ENCODE peak calls at places on chromosome 4, in six cellular contexts. J is activated CD4-positive, alpha-beta memory T cell treated with anti-CD3 and anti-CD28 coated beads for 36 hours; T is H4; Y is A549; X is H54; G is substantia nigra. M is an unnamed sample.

GRCh38 chr4:185204238-185204910 is 574 bp upstream of the CFAP97 start:
- DNase-seq in G (no peak), Y (no peak), T (no peak), J (no peak), X (no peak), M (peak)

GRCh38 chr4:144955104-144955503 is 142.9 kb downstream of the ANAPC10 start:
- DNase-seq in Y (no peak), J (no peak), T (no peak), G (no peak), X (no peak), M (no peak)

GRCh38 chr4:113468165-113469022 is 293.1 kb downstream of the CAMK2D start:
- DNase-seq in X (no peak), T (peak), Y (peak), G (peak), J (peak), M (no peak)

GRCh38 chr4:24570574-24571236 is 13.6 kb downstream of the DHX15 start:
- DNase-seq in Y (no peak), J (no peak), G (no peak), T (no peak), X (no peak), M (no peak)

GRCh38 chr4:8364141-8364540 is 76.4 kb downstream of the ACOX3 start:
- DNase-seq in G (no peak), J (no peak), X (no peak), T (no peak), Y (no peak), M (no peak)

GRCh38 chr4:80367737-80368136 is 32.2 kb downstream of the CFAP299 start:
- DNase-seq in J (no peak), X (no peak), Y (no peak), G (no peak), T (no peak), M (no peak)

GRCh38 chr4:144347116-144347515 is 206.6 kb upstream of the GYPA start:
- DNase-seq in X (no peak), J (no peak), G (no peak), T (no peak), Y (no peak), M (no peak)

GRCh38 chr4:65083076-65083475 is 587.2 kb downstream of the EPHA5 start:
- DNase-seq in G (no peak), T (no peak), Y (no peak), X (no peak), J (no peak), M (no peak)

GRCh38 chr4:109390369-109390768 is 43.2 kb upstream of the SEC24B start:
- DNase-seq in T (no peak), G (no peak), Y (no peak), J (no peak), X (no peak), M (no peak)

GRCh38 chr4:17516980-17517379 is 2.0 kb downstream of the CLRN2 start:
- DNase-seq in T (no peak), J (no peak), G (no peak), Y (no peak), X (no peak), M (no peak)

GRCh38 chr4:7016512-7016911 is 26.7 kb upstream of the TADA2B start:
- DNase-seq in J (no peak), X (no peak), T (no peak), G (no peak), Y (no peak), M (no peak)